ENCODE peak calls at places on chromosomes 2 and 18, in ten cellular contexts. O is NCI-H2081; B is endothelial cell; Q is upper lobe of right lung; M is NK-92 treated with Interleukin-12 subunit alpha and Interleukin-12 subunit beta, amount 100 ng/mL, for 24 hours; D is cardiac fibroblast; T is HTR-8/SVneo; E is T-cell; G is stimulated activated CD4-positive, alpha-beta T cell treated with anti-CD3 and anti-CD28 coated beads, Interleukin-4, amount 100 ng/mL, for 24 hours; U is Daoy. C is an unnamed sample.

GRCh38 chr2:177753682-177754475 is 318.7 kb downstream of the PDE11A start:
- DNase-seq in O (peak), B (peak), Q (no peak), M (no peak), D (peak), T (peak), E (no peak), G (no peak), U (peak), C (peak)

GRCh38 chr2:224946911-224947310 is 95.4 kb downstream of the DOCK10 start:
- DNase-seq in O (no peak), B (no peak), Q (no peak), M (no peak), D (peak), T (peak), E (no peak), G (no peak), U (peak), C (no peak)

GRCh38 chr2:200705305-200705985 is 106.3 kb upstream of the BZW1 start:
- DNase-seq in O (no peak), B (peak), Q (no peak), M (no peak), D (peak), T (no peak), E (no peak), G (no peak), U (peak), C (peak)

GRCh38 chr18:68484241-68484640 is 230.7 kb downstream of the TMX3 start:
- DNase-seq in O (no peak), B (no peak), Q (no peak), M (no peak), D (peak), T (no peak), E (no peak), G (no peak), U (no peak), C (no peak)

GRCh38 chr2:98561902-98562695 is 46.2 kb downstream of the COA5 start:
- DNase-seq in O (no peak), B (no peak), Q (no peak), M (no peak), D (peak), T (no peak), E (no peak), G (no peak), U (no peak), C (no peak)

GRCh38 chr2:181456660-181457120 is 496 bp upstream of the ITGA4 start:
- DNase-seq in O (no peak), B (peak), Q (peak), M (peak), D (peak), T (no peak), E (peak), G (peak), U (peak), C (peak)

GRCh38 chr2:177891533-177891932 is 181.0 kb downstream of the PDE11A start:
- DNase-seq in O (no peak), B (no peak), Q (no peak), M (no peak), D (no peak), T (no peak), E (no peak), G (no peak), U (no peak), C (no peak)

GRCh38 chr2:39851251-39851650 is 72.2 kb upstream of the THUMPD2 start:
- DNase-seq in O (no peak), B (no peak), Q (no peak), M (no peak), D (no peak), T (no peak), E (no peak), G (no peak), U (no peak), C (no peak)

GRCh38 chr18:77343846-77344527 is 94.3 kb downstream of the GALR1 start:
- DNase-seq in O (no peak), B (no peak), Q (no peak), M (no peak), D (no peak), T (no peak), E (no peak), G (no peak), U (peak), C (no peak)

GRCh38 chr2:166539340-166540162 is 45.5 kb upstream of the SCN7A start:
- DNase-seq in O (peak), B (peak), Q (no peak), M (no peak), D (peak), T (peak), E (no peak), G (peak), U (peak), C (peak)

GRCh38 chr2:70104231-70105111 is 17.2 kb downstream of the PCBP1 start:
- DNase-seq in O (no peak), B (peak), Q (no peak), M (peak), D (peak), T (peak), E (no peak), G (peak), U (peak), C (peak)

GRCh38 chr2:124258481-124258880 is 233.4 kb downstream of the CNTNAP5 start:
- DNase-seq in O (no peak), B (no peak), Q (no peak), M (no peak), D (peak), T (no peak), E (no peak), G (no peak), U (no peak), C (no peak)

GRCh38 chr2:66995636-66996035 is 401.5 kb upstream of the ETAA1 start:
- DNase-seq in O (no peak), B (no peak), Q (no peak), M (no peak), D (no peak), T (no peak), E (no peak), G (no peak), U (no peak), C (no peak)

GRCh38 chr2:101064868-101065549 is 62.9 kb downstream of the RPL31 start:
- DNase-seq in O (no peak), B (no peak), Q (no peak), M (no peak), D (peak), T (peak), E (no peak), G (no peak), U (peak), C (no peak)

GRCh38 chr2:16931441-16931840 is 265.8 kb upstream of the CYRIA start:
- DNase-seq in O (no peak), B (no peak), Q (no peak), M (no peak), D (no peak), T (no peak), E (no peak), G (no peak), U (no peak), C (no peak)

GRCh38 chr2:179861777-179862117 is 335 bp upstream of the ZNF385B start:
- DNase-seq in O (no peak), B (peak), Q (peak), M (no peak), D (peak), T (peak), E (no peak), G (no peak), U (peak), C (peak)

GRCh38 chr2:53569957-53570727 is 197.5 kb upstream of the CHAC2 start:
- DNase-seq in O (no peak), B (no peak), Q (no peak), M (no peak), D (no peak), T (no peak), E (no peak), G (no peak), U (no peak), C (no peak)

GRCh38 chr18:26621161-26622026 is 73.0 kb upstream of the KCTD1 start:
- DNase-seq in O (no peak), B (peak), Q (peak), M (peak), D (peak), T (no peak), E (no peak), G (no peak), U (peak), C (peak)

GRCh38 chr2:215537621-215538020 is 101.8 kb upstream of the FN1 start:
- DNase-seq in O (no peak), B (no peak), Q (no peak), M (no peak), D (peak), T (no peak), E (no peak), G (no peak), U (no peak), C (no peak)

GRCh38 chr18:57900906-57901305 is 97.8 kb upstream of the ATP8B1 start:
- DNase-seq in O (no peak), B (no peak), Q (no peak), M (no peak), D (peak), T (no peak), E (no peak), G (no peak), U (no peak), C (no peak)

GRCh38 chr2:152627010-152627957 is 90.0 kb downstream of the PRPF40A start:
- DNase-seq in O (peak), B (no peak), Q (no peak), M (no peak), D (peak), T (peak), E (no peak), G (no peak), U (peak), C (peak)

GRCh38 chr18:11323359-11323819 is 174.0 kb upstream of the PIEZO2 start:
- DNase-seq in O (no peak), B (no peak), Q (no peak), M (no peak), D (peak), T (no peak), E (no peak), G (no peak), U (peak), C (peak)

GRCh38 chr2:67797801-67798535 is 264.8 kb downstream of the C1D start:
- DNase-seq in O (no peak), B (no peak), Q (no peak), M (no peak), D (peak), T (no peak), E (no peak), G (no peak), U (peak), C (no peak)

GRCh38 chr2:69798466-69798908 is 31.0 kb upstream of the GMCL1 start:
- DNase-seq in O (no peak), B (no peak), Q (no peak), M (no peak), D (peak), T (peak), E (no peak), G (no peak), U (no peak), C (no peak)

GRCh38 chr2:52732849-52733395 is 1034.7 kb upstream of the CHAC2 start:
- DNase-seq in O (no peak), B (no peak), Q (no peak), M (no peak), D (no peak), T (no peak), E (no peak), G (no peak), U (no peak), C (no peak)

GRCh38 chr2:20561703-20562454 is 89.0 kb downstream of the HS1BP3 start:
- DNase-seq in O (no peak), B (no peak), Q (peak), M (no peak), D (peak), T (peak), E (no peak), G (no peak), U (peak), C (no peak)

GRCh38 chr2:43129254-43129653 is 97.2 kb downstream of the ZFP36L2 start:
- DNase-seq in O (no peak), B (no peak), Q (peak), M (no peak), D (no peak), T (no peak), E (no peak), G (no peak), U (no peak), C (no peak)

GRCh38 chr2:27379840-27380625 is 501 bp downstream of the ZNF513 start:
- DNase-seq in O (no peak), B (no peak), Q (peak), M (peak), D (peak), T (peak), E (no peak), G (no peak), U (peak), C (no peak)

GRCh38 chr2:166373951-166374350 is 1.8 kb downstream of the SCN9A start:
- DNase-seq in O (peak), B (no peak), Q (no peak), M (no peak), D (peak), T (peak), E (no peak), G (no peak), U (peak), C (peak)

GRCh38 chr2:7009207-7009911 is 92.1 kb downstream of the RNF144A start:
- DNase-seq in O (no peak), B (no peak), Q (no peak), M (no peak), D (no peak), T (no peak), E (no peak), G (no peak), U (peak), C (no peak)